ENCODE peak calls at places on chromosomes 13 and 19, in five cellular contexts. P is HL-60, B is cardiac fibroblast, E is astrocyte of the cerebellum, J is AG09309. K is an unnamed sample.

GRCh38 chr13:50989476-50989875 is 79.9 kb downstream of the RNASEH2B start:
- DNase-seq in J (no peak), E (no peak), B (peak; percentile 25), P (no peak), K (peak; percentile 42)

GRCh38 chr13:93173656-93174055 is 53.0 kb upstream of the GPC6 start:
- DNase-seq in B (peak; percentile 20), P (no peak), E (no peak), J (no peak), K (peak; percentile 30)

GRCh38 chr19:35461050-35461449 is 13.0 kb downstream of the FFAR2 start:
- DNase-seq in B (no peak), J (no peak), E (no peak), P (no peak), K (no peak)

GRCh38 chr19:1066748-1067340 is at the start of gene ARHGAP45:
- DNase-seq in E (no peak), P (peak; percentile 71), B (no peak), J (no peak), K (no peak)

GRCh38 chr13:42478531-42479156 is 95.3 kb upstream of the TNFSF11 start:
- DNase-seq in P (no peak), B (peak; percentile 59), J (no peak), E (peak; percentile 29), K (peak; percentile 63)

GRCh38 chr13:84296386-84296785 is 414.1 kb upstream of the SLITRK1 start:
- DNase-seq in B (no peak), P (no peak), J (no peak), E (no peak), K (no peak)

GRCh38 chr19:10690351-10690781 is 10.9 kb upstream of the QTRT1 start:
- DNase-seq in J (peak; percentile 38), P (peak; percentile 22), B (peak; percentile 97), E (no peak), K (peak; percentile 77)

GRCh38 chr19:10884273-10884672 is 12.9 kb downstream of the CARM1 start:
- DNase-seq in P (no peak), J (no peak), E (no peak), B (peak; percentile 68), K (peak; percentile 59)

GRCh38 chr13:83221813-83222241 is 660.4 kb downstream of the SLITRK1 start:
- DNase-seq in B (peak; percentile 93), E (peak; percentile 72), P (no peak), J (peak; percentile 72), K (peak; percentile 92)

GRCh38 chr13:95457294-95457693 is 95.2 kb upstream of the CLDN10 start:
- DNase-seq in P (no peak), B (no peak), E (no peak), J (no peak), K (no peak)

GRCh38 chr19:34269081-34269480 is 14.7 kb downstream of the GARRE1 start:
- DNase-seq in E (no peak), B (no peak), P (no peak), J (no peak), K (no peak)

GRCh38 chr13:108037348-108037747 is 178.0 kb downstream of the LIG4 start:
- DNase-seq in B (no peak), P (no peak), J (no peak), E (no peak), K (peak; percentile 1)

GRCh38 chr13:110347535-110348308 is 40.6 kb downstream of the COL4A2 start:
- DNase-seq in E (no peak), B (peak; percentile 99), J (peak; percentile 31), P (no peak), K (peak; percentile 97)

GRCh38 chr13:51040431-51040830 is 70.6 kb downstream of the C13orf42 start:
- DNase-seq in P (no peak), J (no peak), E (no peak), B (no peak), K (no peak)

GRCh38 chr13:78659450-78660110 is 625 bp upstream of the OBI1 start:
- DNase-seq in J (no peak), B (peak; percentile 27), P (no peak), E (no peak), K (no peak)
- H3K4me3 ChIP-seq in J (peak overlapping the region; percentile 60), B (peak overlapping the region; percentile 89), P (peak overlapping the region; percentile 96), E (peak overlapping the region; percentile 91), K (peak overlapping the region; percentile 91)

GRCh38 chr13:29110003-29110402 is 289.9 kb downstream of the MTUS2 start:
- DNase-seq in P (no peak), J (no peak), E (no peak), B (no peak), K (no peak)

GRCh38 chr13:29104461-29104860 is 284.3 kb downstream of the MTUS2 start:
- DNase-seq in E (no peak), J (no peak), P (no peak), B (no peak), K (no peak)

GRCh38 chr13:29103036-29103800 is 283.1 kb downstream of the MTUS2 start:
- DNase-seq in B (no peak), J (no peak), P (no peak), E (no peak), K (no peak)

GRCh38 chr13:29106651-29107050 is 286.5 kb downstream of the MTUS2 start:
- DNase-seq in E (no peak), B (no peak), J (no peak), P (no peak), K (no peak)

GRCh38 chr13:29105779-29106178 is 285.6 kb downstream of the MTUS2 start:
- DNase-seq in E (no peak), J (no peak), B (no peak), P (peak; percentile 15), K (no peak)
- TF ChIP-seq CTCF in E (no peak), J (no peak), B (no peak), P (peak; percentile 40), K (no peak)

GRCh38 chr19:12794196-12794921 is 3.1 kb downstream of the JUNB start:
- DNase-seq in J (no peak), E (no peak), P (no peak), B (peak; percentile 65), K (peak; percentile 76)
- H3K4me3 ChIP-seq in J (peak overlapping the region; percentile 94), E (peak overlapping the region; percentile 96), P (peak overlapping the region; percentile 91), B (peak overlapping the region; percentile 98), K (peak overlapping the region; percentile 99)

DNA sequence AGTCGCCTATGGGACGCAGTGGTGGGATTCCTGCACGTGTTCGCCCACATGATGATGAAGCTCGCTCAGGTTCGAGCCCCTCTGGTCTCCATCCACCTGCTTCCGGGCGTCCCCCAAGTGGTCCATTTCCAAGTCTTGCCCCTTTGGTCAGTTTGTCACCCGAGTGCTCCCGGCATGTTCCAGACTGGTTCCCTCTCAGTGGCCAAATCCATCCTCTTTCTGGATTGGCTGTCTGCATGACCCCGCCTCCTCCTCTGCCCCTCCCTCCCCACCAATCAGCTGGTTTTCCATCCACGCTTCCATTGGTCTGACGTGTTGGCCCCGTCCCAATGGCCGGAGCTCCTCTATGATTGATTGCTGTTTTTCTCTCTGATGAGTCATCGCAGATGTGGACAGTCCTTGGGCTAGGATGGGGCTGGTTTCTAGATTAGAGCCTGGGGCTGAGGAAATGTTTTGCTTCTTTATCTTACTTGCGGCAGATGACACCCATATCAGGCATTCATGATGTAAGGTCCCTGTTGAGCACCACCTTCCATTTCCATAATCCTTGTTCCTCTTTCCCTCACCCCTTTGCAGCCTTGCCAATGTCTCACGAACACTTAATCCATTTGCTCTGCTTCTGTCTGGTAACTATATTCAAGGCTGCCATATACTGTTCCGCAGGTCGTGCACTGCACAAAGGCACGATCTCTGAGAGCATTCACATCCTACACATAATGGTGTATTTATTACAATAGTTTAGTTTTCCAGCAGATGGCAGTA is 73.8 kb downstream of the MAP4K1 start:
- DNase-seq in P (no peak), J (peak; percentile 63), E (peak; percentile 5), B (peak; percentile 90), K (peak; percentile 77)
- TF ChIP-seq CTCF in P (no peak), J (peak; percentile 55), E (peak; percentile 53), B (no peak), K (peak; percentile 60)

GRCh38 chr19:48837081-48837524 is 812 bp upstream of the HSD17B14 start:
- DNase-seq in B (peak; percentile 77), P (peak; percentile 12), E (no peak), J (peak; percentile 42), K (peak; percentile 77)
- H3K4me3 ChIP-seq in B (peak overlapping the region; percentile 14), P (no peak overlapping the region), E (peak overlapping the region; percentile 57), J (peak overlapping the region; percentile 61), K (peak overlapping the region; percentile 17)